ENCODE peak calls at places on chromosomes 1 and 21, in ten cellular contexts. F is occipital lobe; N is COR-L47; L is T-helper 2 cell; S is AML-193; W is activated T-cell treated with anti-CD3 and anti-CD28 coated beads, Interleukin-2, amount 50 U/mL, for 4 hours; T is glutamatergic neuron; E is NCI-H1105 treated with DMSO at 0.1 percent for 48 hours; J is neural crest cell; H is hypothalamus. B is an unnamed sample.

GRCh38 chr1:156368889-156369684 is at the start of gene RHBG:
- DNase-seq in S (no peak), E (no peak), N (peak; percentile 38), W (peak; percentile 12), T (peak; percentile 59), F (no peak), H (peak; percentile 17), J (no peak), L (no peak), B (no peak)

GRCh38 chr1:116706123-116706522 is 38.6 kb upstream of the IGSF3 start:
- DNase-seq in F (no peak), S (no peak), L (no peak), E (no peak), H (no peak), N (no peak), T (no peak), J (no peak), W (no peak), B (no peak)

GRCh38 chr1:58905126-58905490 is 121.3 kb upstream of the JUN start:
- DNase-seq in J (no peak), H (no peak), N (no peak), L (no peak), T (no peak), E (no peak), W (no peak), F (no peak), S (no peak), B (no peak)

GRCh38 chr1:84541679-84542078 is 32.6 kb downstream of the CTBS start:
- DNase-seq in J (no peak), W (no peak), L (no peak), N (peak; percentile 5), H (no peak), F (no peak), S (no peak), E (peak; percentile 23), T (no peak), B (peak; percentile 8)

GRCh38 chr21:45016491-45017375 is 57.6 kb upstream of the ADARB1 start:
- DNase-seq in S (no peak), J (no peak), E (no peak), L (no peak), F (no peak), W (no peak), N (no peak), H (no peak), T (no peak), B (no peak)

GRCh38 chr1:87329051-87329755 is 523 bp downstream of the LMO4 start:
- DNase-seq in J (peak; percentile 39), S (no peak), W (peak; percentile 25), H (peak; percentile 25), F (no peak), E (peak; percentile 66), N (peak; percentile 36), T (peak; percentile 66), L (peak; percentile 16), B (peak; percentile 14)

GRCh38 chr1:196651637-196652215 is at the start of gene CFH:
- DNase-seq in H (no peak), J (no peak), L (no peak), T (no peak), S (peak; percentile 29), F (no peak), E (no peak), N (no peak), W (no peak), B (no peak)

GRCh38 chr1:33081554-33082305 is 777 bp downstream of the AZIN2 start:
- DNase-seq in L (no peak), J (no peak), N (no peak), W (no peak), T (no peak), E (no peak), F (peak; percentile 24), S (no peak), H (peak; percentile 7), B (no peak)

GRCh38 chr1:161209790-161210409 is 5.2 kb upstream of the FCER1G start:
- DNase-seq in J (peak; percentile 73), F (peak; percentile 60), E (peak; percentile 65), H (peak; percentile 77), L (peak; percentile 21), T (peak; percentile 82), W (peak; percentile 56), N (peak; percentile 84), S (peak; percentile 74), B (peak; percentile 45)

GRCh38 chr21:39869141-39869818 is 2.0 kb downstream of the PCP4 start:
- DNase-seq in N (no peak), L (no peak), E (peak; percentile 45), F (no peak), J (no peak), S (no peak), W (no peak), T (no peak), H (no peak), B (no peak)

GRCh38 chr1:2205191-2205952 is 10.8 kb upstream of the FAAP20 start:
- DNase-seq in T (peak; percentile 94), E (peak; percentile 30), L (peak; percentile 97), H (peak; percentile 99), N (peak; percentile 36), F (peak; percentile 91), J (peak; percentile 95), S (peak; percentile 55), W (peak; percentile 94), B (peak; percentile 23)

GRCh38 chr1:111476761-111477309 is 3.1 kb downstream of the C1orf162 start:
- DNase-seq in S (peak; percentile 22), L (no peak), F (no peak), N (no peak), T (no peak), W (no peak), E (no peak), J (no peak), H (no peak), B (no peak)

GRCh38 chr21:20856926-20857325 is 141.3 kb upstream of the NCAM2 start:
- DNase-seq in S (no peak), E (peak; percentile 92), L (no peak), T (no peak), F (no peak), N (peak; percentile 90), J (no peak), W (no peak), H (no peak), B (no peak)

GRCh38 chr1:28507247-28507645 is 1.4 kb downstream of the RCC1 start:
- DNase-seq in L (no peak), W (no peak), H (no peak), T (no peak), E (no peak), N (no peak), F (no peak), S (no peak), J (no peak), B (no peak)

GRCh38 chr1:161260939-161261858 is 2.7 kb downstream of the PCP4L1 start:
- DNase-seq in E (no peak), T (no peak), J (no peak), F (no peak), S (no peak), L (no peak), H (no peak), W (no peak), N (peak; percentile 1), B (no peak)

GRCh38 chr1:11875094-11875493 is 16.3 kb upstream of the NPPB start:
- DNase-seq in S (no peak), J (no peak), W (no peak), T (no peak), L (no peak), N (no peak), H (no peak), E (no peak), F (no peak), B (no peak)

GRCh38 chr21:15682182-15682895 is 47.4 kb upstream of the USP25 start:
- DNase-seq in E (no peak), H (no peak), J (no peak), S (peak; percentile 97), F (no peak), N (no peak), L (no peak), T (no peak), W (no peak), B (no peak)

GRCh38 chr1:27759236-27759635 is 13.8 kb upstream of the STX12 start:
- DNase-seq in T (no peak), L (no peak), J (no peak), S (no peak), N (no peak), W (no peak), E (no peak), F (no peak), H (no peak), B (no peak)

GRCh38 chr1:222071313-222071886 is 329.5 kb upstream of the DUSP10 start:
- DNase-seq in J (no peak), S (no peak), T (no peak), F (no peak), E (peak; percentile 18), N (no peak), W (no peak), L (no peak), H (no peak), B (no peak)

GRCh38 chr1:18182518-18183160 is 75.0 kb downstream of the IGSF21 start:
- DNase-seq in F (no peak), E (no peak), H (peak; percentile 31), T (peak; percentile 58), S (no peak), N (no peak), J (no peak), W (no peak), L (no peak), B (no peak)

GRCh38 chr1:167178831-167179230 is 41.9 kb upstream of the POU2F1 start:
- DNase-seq in T (no peak), F (no peak), S (no peak), L (no peak), N (no peak), J (no peak), H (no peak), E (no peak), W (no peak), B (no peak)

B was measured in NCI-H1694 treated with DMSO at 0.1 percent for 48 hours.